ENCODE peak calls at places on chromosome 15, in four cellular contexts. T is IMR-90, E is T-helper 17 cell, N is progenitor cell of endocrine pancreas. R is an unnamed sample.

GRCh38 chr15:67130166-67130565 is 64.8 kb downstream of the SMAD3 start:
- DNase-seq in T (no peak), E (no peak), N (no peak), R (no peak)

GRCh38 chr15:78685925-78686324 is 44.9 kb upstream of the CHRNB4 start:
- DNase-seq in N (no peak), T (no peak), E (no peak), R (no peak)

GRCh38 chr15:89822951-89823701 is 8.5 kb upstream of the ANPEP start:
- DNase-seq in T (peak), E (no peak), N (no peak), R (peak)

GRCh38 chr15:36361351-36361870 is 218.0 kb upstream of the CDIN1 start:
- DNase-seq in E (no peak), N (no peak), T (peak), R (peak)

GRCh38 chr15:35738370-35738769 is 192.4 kb upstream of the DPH6 start:
- DNase-seq in E (no peak), T (peak), N (no peak), R (peak)

GRCh38 chr15:96306321-96306720 is 24.2 kb upstream of the NR2F2 start:
- DNase-seq in N (no peak), T (no peak), E (no peak), R (no peak)

GRCh38 chr15:70061086-70061370 is 36.7 kb downstream of the TLE3 start:
- DNase-seq in N (no peak), T (no peak), E (no peak), R (no peak)

GRCh38 chr15:48334260-48334659 is 3.0 kb downstream of the DUT start:
- DNase-seq in E (no peak), T (no peak), N (no peak), R (no peak)

GRCh38 chr15:31398677-31399260 is 72.1 kb downstream of the KLF13 start:
- DNase-seq in T (no peak), N (no peak), E (no peak), R (no peak)

GRCh38 chr15:75531041-75531450 is 48.1 kb downstream of the PTPN9 start:
- DNase-seq in T (peak), N (no peak), E (no peak), R (peak)

GRCh38 chr15:69749797-69750196 is 297.2 kb downstream of the RPLP1 start:
- DNase-seq in N (no peak), T (no peak), E (no peak), R (peak)

GRCh38 chr15:98855067-98855814 is 152.4 kb downstream of the PGPEP1L start:
- DNase-seq in E (no peak), N (no peak), T (no peak), R (no peak)